ENCODE peak calls at places on chromosomes 2 and 18, in ten cellular contexts. O is K562, L is spleen, S is HCT116, N is Panc1, X is SK-N-SH, T is breast epithelium, F is transverse colon, I is GM12891, Z is upper lobe of left lung. U is an unnamed sample.

GRCh38 chr18:5967666-5968065 is 72.3 kb upstream of the TMEM200C start:
- DNase-seq in I (no peak), T (no peak), S (no peak), X (no peak), L (no peak), F (no peak), O (no peak), N (no peak), Z (no peak), U (no peak)

GRCh38 chr18:54360406-54360805 is 2.7 kb downstream of the C18orf54 start:
- DNase-seq in I (no peak), O (no peak), F (no peak), L (no peak), S (no peak), Z (no peak), T (no peak), X (no peak), N (no peak), U (no peak)

GRCh38 chr2:176001281-176001902 is 675 bp downstream of the LNPK start:
- DNase-seq in O (peak), L (peak), N (no peak), Z (peak), T (no peak), S (no peak), F (peak), I (no peak), X (peak), U (no peak)

GRCh38 chr2:26609839-26610277 is 31.3 kb downstream of the CIB4 start:
- DNase-seq in L (peak), S (no peak), N (no peak), I (no peak), X (no peak), Z (no peak), F (no peak), O (no peak), T (no peak), U (no peak)

GRCh38 chr2:75055820-75056675 is 97.6 kb downstream of the POLE4 start:
- DNase-seq in O (no peak), I (no peak), X (no peak), Z (no peak), T (no peak), F (no peak), N (no peak), L (no peak), S (no peak), U (no peak)

GRCh38 chr18:449374-449773 is 51.1 kb downstream of the COLEC12 start:
- DNase-seq in Z (peak), I (no peak), S (peak), O (no peak), L (no peak), X (no peak), F (no peak), N (no peak), T (peak), U (no peak)

GRCh38 chr2:230156782-230157181 is 63.0 kb downstream of the SP110 start:
- DNase-seq in O (no peak), L (no peak), Z (no peak), S (no peak), N (no peak), I (no peak), F (no peak), T (no peak), X (no peak), U (no peak)

GRCh38 chr2:202096736-202097135 is 23.7 kb downstream of the KIAA2012 start:
- DNase-seq in I (no peak), S (no peak), O (no peak), F (no peak), N (no peak), X (no peak), L (no peak), T (no peak), Z (no peak), U (no peak)

GRCh38 chr18:55641501-55641900 is 53.5 kb upstream of the TCF4 start:
- DNase-seq in Z (no peak), N (no peak), I (no peak), X (no peak), F (no peak), T (no peak), S (no peak), O (no peak), L (no peak), U (no peak)

GRCh38 chr2:20221169-20221938 is 3.6 kb downstream of the SDC1 start:
- DNase-seq in T (no peak), X (peak), I (no peak), L (no peak), F (no peak), Z (no peak), S (no peak), O (no peak), N (no peak), U (no peak)

GRCh38 chr2:234490239-234491074 is 6.4 kb downstream of the ARL4C start:
- DNase-seq in Z (no peak), X (no peak), N (no peak), O (no peak), S (no peak), L (no peak), I (no peak), T (no peak), F (no peak), U (no peak)

GRCh38 chr2:171723724-171724683 is 36.7 kb downstream of the DYNC1I2 start:
- DNase-seq in I (no peak), N (no peak), O (peak), S (no peak), Z (no peak), L (no peak), T (no peak), X (peak), F (no peak), U (no peak)

GRCh38 chr18:34543356-34543755 is 166.7 kb upstream of the DTNA start:
- DNase-seq in F (no peak), L (no peak), T (no peak), S (no peak), X (no peak), I (no peak), O (no peak), N (no peak), Z (no peak), U (no peak)

GRCh38 chr18:51867767-51868166 is 472.2 kb upstream of the DCC start:
- DNase-seq in O (no peak), X (no peak), N (no peak), L (no peak), T (no peak), F (no peak), S (no peak), I (no peak), Z (no peak), U (no peak)

GRCh38 chr2:226813148-226813701 is 13.6 kb upstream of the IRS1 start:
- DNase-seq in X (peak), F (no peak), I (no peak), L (no peak), S (no peak), O (no peak), N (no peak), T (no peak), Z (no peak), U (no peak)

GRCh38 chr2:182038579-182038978 is 52.9 kb downstream of the PPP1R1C start:
- DNase-seq in S (peak), L (no peak), T (no peak), O (no peak), X (no peak), Z (no peak), F (no peak), I (no peak), N (no peak), U (no peak)

GRCh38 chr2:65781756-65782155 is 349.4 kb upstream of the SPRED2 start:
- DNase-seq in O (no peak), Z (no peak), T (no peak), F (no peak), I (no peak), L (no peak), S (no peak), N (no peak), X (no peak), U (no peak)

GRCh38 chr2:102251042-102251848 is 60.1 kb upstream of the IL1RL1 start:
- DNase-seq in L (peak), S (no peak), O (no peak), F (peak), I (peak), N (no peak), Z (peak), T (no peak), X (peak), U (no peak)

DNA sequence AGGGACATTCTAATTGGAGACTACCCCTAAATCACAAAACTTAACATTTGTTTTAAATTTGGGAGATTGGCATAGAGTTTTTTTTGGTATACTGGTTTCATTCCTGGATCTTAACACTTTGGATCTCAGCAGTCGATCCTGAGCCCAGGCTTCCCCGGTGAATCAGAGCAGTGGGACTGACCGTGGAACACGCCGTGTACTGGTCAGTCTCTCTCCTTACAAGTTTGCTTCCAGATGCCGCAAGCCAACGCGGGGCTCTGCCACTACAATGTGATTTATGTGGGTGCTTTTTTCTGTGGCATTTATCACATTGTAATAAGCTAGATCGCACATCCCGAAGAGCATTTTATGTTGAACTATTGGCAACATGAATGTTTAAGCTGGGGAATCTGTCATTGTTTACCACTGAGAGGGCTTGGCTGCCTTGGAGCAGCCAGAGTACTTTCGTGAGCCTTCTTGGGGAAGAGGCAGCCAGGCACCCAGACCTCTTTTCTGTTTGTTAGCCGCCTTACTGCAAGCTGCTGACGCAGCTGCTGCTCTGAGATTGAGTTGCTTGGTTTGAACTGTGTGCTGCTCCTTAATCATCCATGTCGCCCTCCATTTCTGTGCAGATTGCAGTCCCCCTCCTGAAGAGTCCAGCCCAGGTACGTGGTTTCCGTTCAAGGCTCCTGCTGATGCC is 49.3 kb downstream of the COA5 start:
- DNase-seq in Z (no peak), N (no peak), X (no peak), I (no peak), F (no peak), L (peak), T (no peak), O (no peak), S (no peak), U (no peak)
- TF ChIP-seq POLR2AphosphoS5 in Z (no peak), N (no peak), X (no peak), I (no peak), F (no peak), L (no peak), T (no peak), O (no peak), S (no peak), U (no peak)

DNA sequence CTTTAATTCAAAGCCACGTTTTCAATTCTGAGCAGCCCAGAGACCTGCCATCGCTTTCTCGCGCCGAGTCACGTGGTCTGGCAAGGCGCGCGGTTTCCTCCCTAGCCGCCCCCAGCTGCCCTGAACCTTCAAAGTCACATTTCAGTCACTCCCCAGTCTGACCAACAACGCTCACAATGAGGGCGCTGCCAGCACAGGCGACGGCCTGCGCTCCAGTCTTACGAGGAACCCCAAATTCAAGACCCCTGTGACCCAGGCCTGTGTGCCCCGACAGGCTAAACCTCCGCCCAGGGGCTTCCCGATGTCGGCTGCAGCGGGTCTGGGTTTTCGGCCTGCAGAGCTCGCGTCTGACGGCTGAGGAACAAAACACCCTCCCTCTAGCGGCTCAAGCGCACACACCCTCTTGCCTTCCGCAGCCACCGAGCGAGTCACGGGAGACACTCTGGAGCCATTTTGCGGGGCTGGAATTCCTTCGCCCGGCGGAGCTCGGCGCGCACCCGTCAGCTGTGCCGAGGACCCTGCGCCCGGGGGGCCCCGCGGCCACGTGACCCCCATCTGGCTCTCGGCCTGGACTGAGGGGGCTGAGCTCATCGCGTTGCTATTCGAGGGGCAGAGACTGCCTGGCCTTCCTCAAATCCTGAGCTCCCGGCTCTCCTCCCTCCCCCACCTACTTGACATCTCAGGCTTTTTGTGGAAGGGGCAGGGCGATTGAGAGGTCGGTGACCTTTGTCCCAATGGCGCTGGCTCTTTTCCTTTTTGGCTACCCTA is 69.9 kb upstream of the ITGB6 start:
- DNase-seq in I (peak), X (peak), T (peak), O (peak), L (peak), Z (peak), S (peak), N (no peak), F (peak), U (peak)
- TF ChIP-seq POLR2AphosphoS5 in I (no peak), X (no peak), T (peak), O (no peak), L (peak), Z (peak), S (no peak), N (peak), F (peak), U (peak)

DNA sequence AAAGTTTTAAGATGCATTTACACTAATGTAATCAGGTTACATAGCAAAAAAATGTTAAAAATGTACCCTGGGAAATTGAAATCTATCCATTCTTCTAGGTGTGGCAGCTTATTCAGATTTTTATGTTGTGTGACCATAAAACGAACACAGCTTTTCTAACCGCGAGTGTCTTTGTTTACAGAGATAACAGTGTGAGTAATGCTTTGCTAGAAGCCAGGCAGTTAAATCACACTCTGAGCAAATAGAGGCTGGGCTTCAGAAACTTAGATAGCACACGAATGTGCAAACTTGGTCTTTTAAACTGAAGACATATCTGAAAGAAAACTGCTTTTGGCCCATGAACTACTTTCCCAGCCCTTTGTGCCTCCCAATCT is 116.1 kb downstream of the SPTBN1 start:
- DNase-seq in F (no peak), T (no peak), L (no peak), X (no peak), S (no peak), N (no peak), Z (no peak), O (peak), I (no peak), U (no peak)
- TF ChIP-seq POLR2AphosphoS5 in F (peak), T (no peak), L (no peak), X (no peak), S (no peak), N (peak), Z (no peak), O (peak), I (no peak), U (no peak)

DNA sequence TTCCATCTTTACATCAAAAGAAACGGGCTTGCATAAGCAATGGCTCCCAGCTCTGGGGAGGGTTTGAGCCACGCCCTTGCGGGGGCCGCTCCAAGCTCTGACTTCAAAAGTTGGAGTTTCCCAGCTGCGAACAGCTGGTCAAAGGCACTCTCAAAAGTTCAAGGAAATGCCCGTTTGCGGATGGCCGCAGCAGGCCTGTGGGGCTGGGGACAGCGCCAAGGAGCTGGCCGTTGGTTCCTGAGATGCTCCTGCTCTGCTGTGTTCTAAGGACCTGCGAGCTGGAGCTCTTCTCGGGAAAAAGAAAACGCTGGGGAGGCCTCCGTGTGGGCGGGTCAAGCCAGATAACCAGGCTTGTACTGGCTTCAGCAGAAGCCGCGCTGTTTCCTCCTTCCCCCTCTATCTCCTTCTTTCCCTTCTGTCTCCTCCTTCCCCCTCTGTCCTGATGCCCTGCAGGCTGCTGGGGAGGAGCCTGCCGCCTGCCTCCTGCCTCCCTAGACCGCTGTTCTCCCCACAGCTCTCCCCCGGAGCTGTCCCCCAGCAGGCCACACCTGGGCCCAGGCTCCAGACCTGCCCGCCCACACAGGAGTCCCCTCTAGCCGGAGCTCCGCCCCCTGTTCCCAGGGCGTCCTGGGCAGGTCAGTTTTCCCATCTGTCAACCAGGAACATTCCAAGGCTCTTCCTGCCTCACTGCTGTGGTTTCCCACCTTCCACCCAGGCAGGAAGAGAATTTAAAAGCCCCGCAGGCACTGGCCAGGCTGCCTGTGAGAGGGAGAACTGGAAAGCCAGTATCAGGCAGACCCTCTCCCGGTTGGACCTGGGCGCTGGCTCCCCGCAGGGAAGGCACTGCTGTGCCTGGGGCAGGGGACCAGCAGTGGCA is 14.1 kb downstream of the KLF11 start:
- DNase-seq in T (no peak), X (peak), O (peak), N (no peak), S (no peak), Z (peak), F (peak), I (no peak), L (peak), U (no peak)
- TF ChIP-seq POLR2AphosphoS5 in T (no peak), X (no peak), O (peak), N (peak), S (peak), Z (peak), F (peak), I (no peak), L (peak), U (no peak)